ENCODE peak calls at places on chromosomes 1 and 21, in nine cellular contexts. E is GM13976, T is mucosa of gallbladder, H is colonic mucosa, P is heart left ventricle, W is HFFc6, A is cerebellum, C is stomach, Y is cardiac muscle cell. S is an unnamed sample.

GRCh38 chr1:15218287-15219279 is 28.4 kb upstream of the FHAD1 start:
- DNase-seq in W (peak), C (no peak), H (no peak), T (no peak), P (no peak), Y (no peak), E (no peak), A (no peak), S (peak)

GRCh38 chr1:200856716-200857352 is 15.9 kb upstream of the GPR25 start:
- DNase-seq in A (no peak), E (no peak), H (no peak), Y (no peak), W (no peak), P (no peak), T (no peak), C (no peak), S (no peak)

GRCh38 chr1:232634086-232634485 is 4.2 kb upstream of the SIPA1L2 start:
- DNase-seq in W (no peak), P (peak), Y (no peak), A (no peak), C (peak), T (peak), H (peak), E (no peak), S (no peak)

GRCh38 chr1:112540395-112540794 is 31.6 kb downstream of the WNT2B start:
- DNase-seq in E (no peak), P (no peak), C (no peak), Y (no peak), T (no peak), W (peak), H (no peak), A (no peak), S (no peak)

GRCh38 chr1:245154429-245155185 is at the start of gene KIF26B:
- DNase-seq in W (peak), T (no peak), A (peak), H (peak), C (no peak), E (peak), P (peak), Y (peak), S (peak)

GRCh38 chr1:89723863-89724262 is 90.9 kb downstream of the LRRC8C start:
- DNase-seq in E (no peak), Y (no peak), W (no peak), C (no peak), A (no peak), H (no peak), P (no peak), T (no peak), S (no peak)

GRCh38 chr1:18667333-18667732 is 36.7 kb downstream of the PAX7 start:
- DNase-seq in Y (no peak), H (no peak), E (no peak), P (no peak), W (no peak), C (no peak), A (no peak), T (no peak), S (no peak)

GRCh38 chr1:201694615-201695335 is 134.2 kb upstream of the IPO9 start:
- DNase-seq in Y (no peak), C (no peak), T (no peak), P (no peak), H (no peak), E (no peak), A (no peak), W (no peak), S (no peak)

GRCh38 chr21:44657635-44658183 is at the start of gene KRTAP12-3:
- DNase-seq in Y (no peak), W (no peak), A (no peak), H (no peak), E (no peak), P (no peak), C (no peak), T (no peak), S (no peak)

GRCh38 chr1:1260843-1261560 is 12.7 kb downstream of the UBE2J2 start:
- DNase-seq in W (no peak), P (no peak), T (no peak), A (no peak), Y (no peak), H (no peak), E (no peak), C (no peak), S (no peak)

GRCh38 chr1:98086156-98086555 is 165.3 kb upstream of the DPYD start:
- DNase-seq in H (no peak), T (no peak), P (no peak), E (no peak), C (no peak), W (peak), A (no peak), Y (no peak), S (peak)

GRCh38 chr21:35138665-35139381 is 89.7 kb upstream of the RUNX1 start:
- DNase-seq in H (no peak), W (peak), A (no peak), Y (no peak), P (no peak), T (no peak), E (peak), C (no peak), S (peak)

GRCh38 chr1:237779356-237779755 is 111.4 kb downstream of the ZP4 start:
- DNase-seq in H (no peak), W (no peak), E (no peak), T (no peak), Y (no peak), P (no peak), A (no peak), C (no peak), S (no peak)